ENCODE peak calls at places on chromosomes 4 and X, in seven cellular contexts. S is ovary, X is fibroblast of lung, M is upper lobe of right lung, W is heart left ventricle, Q is A549, I is sigmoid colon. A is an unnamed sample. For H3K4me1, the result is how much of the 10 kb centered on the place peaks cover.

GRCh38 chr4:141314627-141315026 is 93.9 kb downstream of the ZNF330 start:
- DNase-seq in X (no peak), S (no peak), I (no peak), W (no peak), Q (no peak), M (no peak), A (no peak)

GRCh38 chr4:48270516-48270897 is 869 bp upstream of the TEC start:
- DNase-seq in X (no peak), S (no peak), I (no peak), M (no peak), Q (no peak), W (no peak), A (no peak)

GRCh38 chr4:96652158-96652557 is 812.3 kb downstream of the PDHA2 start:
- DNase-seq in Q (no peak), M (no peak), S (no peak), W (no peak), X (no peak), I (no peak), A (no peak)

GRCh38 chr4:5451243-5451642 is 257.1 kb downstream of the EVC2 start:
- DNase-seq in S (no peak), X (no peak), M (no peak), I (no peak), W (no peak), Q (no peak), A (no peak)

GRCh38 chrX:65581661-65582339 is 47.2 kb upstream of the LAS1L start:
- DNase-seq in S (peak), W (peak), Q (peak), X (peak), I (peak), M (no peak), A (no peak)

GRCh38 chrX:14027031-14027430 is 2.7 kb downstream of the GEMIN8 start:
- DNase-seq in W (peak), X (no peak), S (no peak), M (no peak), Q (no peak), I (no peak), A (no peak)

GRCh38 chrX:3712080-3712869 is 1.2 kb downstream of the PRKX start:
- DNase-seq in Q (no peak), M (no peak), S (peak), I (peak), W (no peak), X (peak), A (no peak)

GRCh38 chrX:70292788-70293187 is 2.9 kb downstream of the KIF4A start:
- DNase-seq in I (no peak), W (no peak), S (no peak), Q (no peak), X (peak), M (no peak), A (no peak)

GRCh38 chr4:143411527-143412480 is 75.1 kb downstream of the GAB1 start:
- DNase-seq in Q (no peak), X (peak), I (no peak), M (no peak), S (no peak), W (no peak), A (no peak)

GRCh38 chr4:110310795-110311194 is 112.4 kb upstream of the ELOVL6 start:
- DNase-seq in M (no peak), I (no peak), S (no peak), Q (no peak), W (no peak), X (no peak), A (no peak)

GRCh38 chrX:48490661-48491060 is 14.7 kb downstream of the FTSJ1 start:
- DNase-seq in W (no peak), M (no peak), X (no peak), I (no peak), Q (no peak), S (no peak), A (peak)

GRCh38 chrX:115898382-115899001 is 272.1 kb upstream of the AGTR2 start:
- DNase-seq in X (no peak), W (peak), S (peak), M (no peak), Q (no peak), I (peak), A (peak)

GRCh38 chr4:8391972-8392371 is 48.6 kb downstream of the ACOX3 start:
- DNase-seq in Q (no peak), W (peak), S (peak), X (peak), I (peak), M (no peak), A (no peak)

GRCh38 chr4:70721747-70722146 is at the start of gene RUFY3:
- DNase-seq in Q (no peak), W (peak), I (peak), S (peak), M (no peak), X (peak), A (no peak)

GRCh38 chr4:40314951-40315350 is 20.2 kb upstream of the CHRNA9 start:
- DNase-seq in Q (no peak), X (peak), W (no peak), M (no peak), I (no peak), S (no peak), A (no peak)

GRCh38 chrX:118717703-118718391 is 9.6 kb upstream of the IL13RA1 start:
- DNase-seq in Q (no peak), W (no peak), I (no peak), M (no peak), X (no peak), S (no peak), A (no peak)

GRCh38 chr4:126856906-126857305 is 775.9 kb upstream of the INTU start:
- DNase-seq in S (no peak), X (no peak), M (no peak), W (no peak), I (no peak), Q (no peak), A (no peak)

GRCh38 chrX:110509778-110510510 is 151.3 kb downstream of the RTL9 start:
- DNase-seq in X (no peak), Q (no peak), M (no peak), W (no peak), S (no peak), I (no peak), A (no peak)

GRCh38 chrX:1239681-1240142 is 27.3 kb upstream of the CRLF2 start:
- DNase-seq in M (peak), Q (no peak), I (peak), X (no peak), W (peak), S (peak), A (peak)

GRCh38 chr4:31192372-31192771 is 472.2 kb downstream of the PCDH7 start:
- DNase-seq in S (no peak), Q (no peak), I (no peak), X (peak), W (no peak), M (no peak), A (no peak)

GRCh38 chrX:1448793-1449580 is 3.7 kb downstream of the ASMTL start:
- DNase-seq in S (no peak), I (peak), M (peak), W (peak), Q (no peak), X (no peak), A (peak)

GRCh38 chr4:41610474-41610873 is 72.5 kb downstream of the LIMCH1 start:
- DNase-seq in S (no peak), W (no peak), M (no peak), Q (no peak), I (no peak), X (no peak), A (no peak)

GRCh38 chrX:101656817-101657216 is 2.8 kb downstream of the ARMCX2 start:
- DNase-seq in I (no peak), M (no peak), S (no peak), X (no peak), W (no peak), Q (no peak), A (no peak)

GRCh38 chr4:146317783-146318182 is 103.4 kb downstream of the REELD1 start:
- DNase-seq in X (no peak), I (no peak), M (no peak), S (no peak), Q (no peak), W (no peak), A (no peak)

GRCh38 chr4:88382621-88383020 is 4.0 kb downstream of the HERC6 start:
- DNase-seq in M (no peak), S (no peak), I (no peak), X (no peak), W (no peak), Q (no peak), A (no peak)

GRCh38 chrX:132953358-132953757 is 5.1 kb downstream of the HS6ST2 start:
- DNase-seq in X (no peak), W (no peak), S (peak), I (no peak), M (no peak), Q (no peak), A (no peak)

GRCh38 chr4:118889313-118889694 is 650 bp downstream of the SYNPO2 start:
- DNase-seq in M (no peak), S (no peak), Q (no peak), W (no peak), I (peak), X (no peak), A (no peak)

DNA sequence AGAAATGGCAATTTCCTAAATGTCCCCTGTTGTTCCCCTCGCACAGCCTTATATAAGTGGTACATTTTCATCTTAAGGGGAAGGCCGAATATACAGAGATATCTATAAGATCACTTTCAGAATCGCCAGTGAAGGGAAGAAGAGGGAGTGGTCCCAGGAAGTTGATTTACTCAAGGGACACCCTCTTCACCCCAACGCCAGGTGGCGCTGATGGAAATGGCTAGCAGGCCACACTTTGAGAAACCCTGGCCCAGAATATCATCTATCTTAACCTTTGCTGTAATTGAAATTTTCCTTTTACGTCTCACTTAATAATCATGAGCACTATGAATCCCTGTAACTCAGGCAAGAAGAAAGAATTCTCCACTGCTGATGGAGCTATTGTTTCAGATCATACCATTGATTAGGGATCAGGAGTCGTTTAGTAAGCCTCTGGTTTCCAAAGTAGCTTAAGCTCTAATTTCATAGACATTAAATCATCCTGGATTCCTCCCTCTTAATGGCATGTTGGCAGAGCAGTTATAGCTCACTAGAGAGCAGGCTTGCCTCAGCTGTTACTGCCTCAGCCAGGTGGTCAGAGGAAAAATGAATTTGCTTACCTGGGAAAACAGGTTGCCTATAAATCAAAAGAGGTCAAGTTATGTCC is 941.3 kb upstream of the TENM3 start:
- DNase-seq in Q (peak), M (peak), I (no peak), S (no peak), W (no peak), X (peak), A (no peak)
- TF ChIP-seq CTCF in Q (peak), M (peak), I (no peak), S (no peak), W (no peak), X (no peak), A (peak)

DNA sequence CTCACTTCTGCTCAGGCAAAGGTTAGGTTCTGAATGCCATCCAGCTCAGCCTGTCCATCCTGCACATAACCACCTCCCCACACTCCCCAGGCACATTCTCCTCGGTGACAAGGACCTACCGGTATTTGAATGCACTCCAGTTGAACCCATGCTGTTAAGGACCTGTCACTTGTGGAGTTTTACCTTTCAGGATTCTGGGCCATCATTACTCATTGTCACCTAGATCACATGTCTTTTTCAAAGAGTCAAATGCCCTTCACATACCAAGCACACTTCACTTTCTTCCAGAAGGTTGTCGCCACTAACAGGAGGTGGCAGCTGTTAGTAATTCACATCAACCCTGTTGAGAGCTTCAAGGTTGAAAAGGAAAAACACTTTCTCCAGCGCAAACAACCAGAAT is 218.3 kb downstream of the SOWAHB start:
- DNase-seq in I (no peak), Q (no peak), M (no peak), W (no peak), S (no peak), X (no peak), A (no peak)
- H3K4me1 ChIP-seq in I (under half), Q (under half), M (under half), W (under half), S (under half), X (under half), A (under half)

GRCh38 chrX:135521405-135522131 is 1.1 kb downstream of the INTS6L start:
- DNase-seq in W (peak), I (peak), S (peak), X (peak), M (peak), Q (peak), A (peak)

GRCh38 chrX:135522132-135522530 is 1.7 kb downstream of the INTS6L start:
- DNase-seq in Q (no peak), W (no peak), S (no peak), I (no peak), M (no peak), X (no peak), A (no peak)

GRCh38 chrX:135520553-135521404 is at the start of gene INTS6L:
- DNase-seq in I (peak), Q (no peak), W (peak), S (peak), M (peak), X (peak), A (peak)

GRCh38 chrX:135520022-135520552 is 373 bp upstream of the INTS6L start:
- DNase-seq in M (no peak), I (no peak), S (no peak), Q (no peak), W (no peak), X (peak), A (no peak)

DNA sequence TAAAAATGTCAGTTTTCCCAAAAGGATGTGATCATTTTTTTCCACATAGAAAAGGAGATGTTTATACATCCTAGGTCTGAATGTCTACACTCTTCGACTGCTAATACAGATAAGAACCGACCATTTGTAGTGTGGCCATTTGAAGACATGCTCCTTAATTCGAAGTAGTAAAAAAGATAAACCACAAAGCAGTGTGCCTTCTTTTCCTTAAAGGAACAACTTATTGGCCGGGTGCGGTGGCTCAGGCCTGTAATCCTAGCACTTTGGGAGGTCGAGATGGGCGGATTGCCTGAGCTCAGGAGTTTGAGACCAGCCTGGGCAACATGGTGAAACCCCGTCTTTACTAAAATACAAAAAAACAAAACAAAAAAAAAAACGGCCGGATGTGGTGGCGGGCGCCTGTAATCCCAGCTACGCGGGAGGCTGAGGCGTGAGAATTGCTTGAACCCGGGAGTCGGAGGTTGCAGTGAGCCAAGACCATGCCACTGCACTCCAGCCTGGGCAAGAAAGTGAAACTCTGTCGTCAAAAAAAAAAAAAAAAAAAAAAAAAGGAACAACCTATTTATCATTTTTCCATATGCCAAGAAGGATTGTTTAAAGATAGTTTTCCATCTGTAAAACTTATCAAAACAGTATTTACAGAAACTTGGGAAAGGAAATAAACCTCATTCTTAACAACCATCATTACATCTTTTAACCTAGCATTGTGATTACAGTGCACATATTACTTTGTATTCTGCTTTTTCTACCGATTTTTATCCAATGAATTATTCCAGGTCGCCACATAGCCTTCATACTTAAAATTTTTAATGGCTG is 2.6 kb downstream of the INTS6L start:
- DNase-seq in M (no peak), W (no peak), Q (no peak), S (no peak), I (no peak), X (peak), A (no peak)
- H3K4me3 ChIP-seq in M (peak), W (no peak), Q (no peak), S (no peak), I (no peak), X (peak), A (no peak)

DNA sequence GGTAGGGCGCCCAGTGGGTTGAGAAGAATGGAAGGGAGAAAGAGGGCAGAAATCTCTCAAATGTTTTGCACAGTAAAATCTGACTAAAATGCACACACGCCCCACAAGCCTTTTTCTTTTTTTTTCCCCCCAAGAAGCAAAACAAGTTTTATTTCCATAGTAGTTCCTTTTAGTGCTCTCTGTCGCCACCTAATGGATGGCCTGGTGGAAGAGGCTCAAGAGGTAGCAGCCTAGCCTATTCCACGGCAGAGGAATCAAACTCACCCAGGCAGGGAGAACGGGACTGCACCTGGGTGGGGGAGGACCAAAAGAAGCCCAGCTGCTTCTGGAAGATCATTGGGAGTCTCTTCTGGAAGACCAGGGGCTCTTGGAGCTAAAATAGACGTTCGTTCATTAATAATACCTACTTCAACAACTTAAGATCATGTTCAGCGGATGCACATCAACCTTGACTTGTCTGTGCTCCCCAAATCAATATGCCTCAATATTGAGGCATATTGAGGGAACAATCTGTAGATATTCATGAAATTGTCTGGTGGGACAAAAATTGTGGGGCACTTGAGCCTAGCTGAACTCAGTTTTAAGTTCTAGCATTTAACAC is 31.6 kb upstream of the IRAK1 start:
- DNase-seq in M (no peak), S (peak), X (peak), Q (peak), I (peak), W (peak), A (no peak)
- TF ChIP-seq CTCF in M (peak), S (peak), X (peak), Q (peak), I (peak), W (peak), A (peak)

A was measured in kidney.